ENCODE peak calls at places on chromosome 11, in nine cellular contexts. One of them, this sample, is unnamed.

GRCh38 chr11:65112551-65113360 is 1.1 kb downstream of the TM7SF2 start:
- DNase-seq in NCI-H774: peak; percentile 53
- DNase-seq in ecto neural progenitor cell: peak; percentile 65
- DNase-seq in WTC11: peak; percentile 69
- DNase-seq in KBM-7: peak; percentile 76
- DNase-seq in activated T-helper 1 cell treated with Interleukin-2 at 50 U/mL for 16 hours: peak; percentile 71
- DNase-seq in nephron progenitor cell: peak; percentile 69
- DNase-seq in astrocyte of the hippocampus: peak; percentile 76
- DNase-seq in HTR-8/SVneo: no peak
- DNase-seq in this sample: peak; percentile 80

GRCh38 chr11:124970925-124971324 is 16.9 kb downstream of the CCDC15 start:
- DNase-seq in nephron progenitor cell: no peak
- DNase-seq in NCI-H774: no peak
- DNase-seq in KBM-7: no peak
- DNase-seq in ecto neural progenitor cell: no peak
- DNase-seq in HTR-8/SVneo: no peak
- DNase-seq in astrocyte of the hippocampus: peak; percentile 11
- DNase-seq in activated T-helper 1 cell treated with Interleukin-2 at 50 U/mL for 16 hours: no peak
- DNase-seq in WTC11: no peak
- DNase-seq in this sample: peak; percentile 8

GRCh38 chr11:77136074-77136473 is 8.0 kb downstream of the MYO7A start:
- DNase-seq in KBM-7: no peak
- DNase-seq in HTR-8/SVneo: peak; percentile 53
- DNase-seq in astrocyte of the hippocampus: peak; percentile 49
- DNase-seq in NCI-H774: no peak
- DNase-seq in activated T-helper 1 cell treated with Interleukin-2 at 50 U/mL for 16 hours: no peak
- DNase-seq in WTC11: no peak
- DNase-seq in nephron progenitor cell: no peak
- DNase-seq in ecto neural progenitor cell: no peak
- DNase-seq in this sample: no peak

GRCh38 chr11:119100246-119100959 is 1.2 kb downstream of the DPAGT1 start:
- DNase-seq in NCI-H774: no peak
- DNase-seq in KBM-7: peak; percentile 67
- DNase-seq in activated T-helper 1 cell treated with Interleukin-2 at 50 U/mL for 16 hours: no peak
- DNase-seq in WTC11: no peak
- DNase-seq in nephron progenitor cell: no peak
- DNase-seq in astrocyte of the hippocampus: peak; percentile 55
- DNase-seq in HTR-8/SVneo: peak; percentile 35
- DNase-seq in ecto neural progenitor cell: no peak
- DNase-seq in this sample: peak; percentile 59

GRCh38 chr11:68354181-68354872 is 41.9 kb downstream of the LRP5 start:
- DNase-seq in activated T-helper 1 cell treated with Interleukin-2 at 50 U/mL for 16 hours: no peak
- DNase-seq in KBM-7: no peak
- DNase-seq in astrocyte of the hippocampus: peak; percentile 98
- DNase-seq in WTC11: no peak
- DNase-seq in HTR-8/SVneo: peak; percentile 97
- DNase-seq in nephron progenitor cell: no peak
- DNase-seq in NCI-H774: no peak
- DNase-seq in ecto neural progenitor cell: no peak
- DNase-seq in this sample: no peak

GRCh38 chr11:76916712-76917111 is 56.0 kb downstream of the ACER3 start:
- DNase-seq in activated T-helper 1 cell treated with Interleukin-2 at 50 U/mL for 16 hours: no peak
- DNase-seq in HTR-8/SVneo: no peak
- DNase-seq in astrocyte of the hippocampus: no peak
- DNase-seq in ecto neural progenitor cell: no peak
- DNase-seq in WTC11: no peak
- DNase-seq in NCI-H774: no peak
- DNase-seq in nephron progenitor cell: no peak
- DNase-seq in KBM-7: no peak
- DNase-seq in this sample: no peak

GRCh38 chr11:125514336-125515101 is 18.5 kb upstream of the FEZ1 start:
- DNase-seq in nephron progenitor cell: no peak
- DNase-seq in NCI-H774: no peak
- DNase-seq in activated T-helper 1 cell treated with Interleukin-2 at 50 U/mL for 16 hours: peak; percentile 14
- DNase-seq in WTC11: no peak
- DNase-seq in ecto neural progenitor cell: no peak
- DNase-seq in HTR-8/SVneo: no peak
- DNase-seq in astrocyte of the hippocampus: peak; percentile 71
- DNase-seq in KBM-7: peak; percentile 97
- DNase-seq in this sample: no peak

GRCh38 chr11:61701298-61701993 is 21.3 kb downstream of the DAGLA start:
- DNase-seq in WTC11: peak; percentile 81
- DNase-seq in NCI-H774: no peak
- DNase-seq in ecto neural progenitor cell: no peak
- DNase-seq in HTR-8/SVneo: no peak
- DNase-seq in nephron progenitor cell: peak; percentile 51
- DNase-seq in KBM-7: peak; percentile 84
- DNase-seq in activated T-helper 1 cell treated with Interleukin-2 at 50 U/mL for 16 hours: no peak
- DNase-seq in astrocyte of the hippocampus: peak; percentile 45
- DNase-seq in this sample: peak; percentile 70

GRCh38 chr11:44348114-44348513 is 38.2 kb upstream of the ALX4 start:
- DNase-seq in astrocyte of the hippocampus: no peak
- DNase-seq in HTR-8/SVneo: no peak
- DNase-seq in NCI-H774: no peak
- DNase-seq in activated T-helper 1 cell treated with Interleukin-2 at 50 U/mL for 16 hours: no peak
- DNase-seq in WTC11: no peak
- DNase-seq in KBM-7: no peak
- DNase-seq in ecto neural progenitor cell: no peak
- DNase-seq in nephron progenitor cell: no peak
- DNase-seq in this sample: no peak

GRCh38 chr11:75718406-75719088 is 909 bp downstream of the MOGAT2 start:
- DNase-seq in HTR-8/SVneo: no peak
- DNase-seq in NCI-H774: no peak
- DNase-seq in activated T-helper 1 cell treated with Interleukin-2 at 50 U/mL for 16 hours: no peak
- DNase-seq in ecto neural progenitor cell: no peak
- DNase-seq in WTC11: no peak
- DNase-seq in KBM-7: peak; percentile 30
- DNase-seq in astrocyte of the hippocampus: no peak
- DNase-seq in nephron progenitor cell: no peak
- DNase-seq in this sample: no peak

GRCh38 chr11:78290293-78291176 is 101.8 kb downstream of the USP35 start:
- DNase-seq in astrocyte of the hippocampus: no peak
- DNase-seq in HTR-8/SVneo: peak; percentile 32
- DNase-seq in KBM-7: peak; percentile 95
- DNase-seq in nephron progenitor cell: no peak
- DNase-seq in WTC11: no peak
- DNase-seq in NCI-H774: no peak
- DNase-seq in ecto neural progenitor cell: no peak
- DNase-seq in activated T-helper 1 cell treated with Interleukin-2 at 50 U/mL for 16 hours: no peak
- DNase-seq in this sample: no peak

This sample was measured in left kidney.